ENCODE peak calls at places on chromosomes 6 and 20, in four cellular contexts. D is breast epithelium, Y is testis, C is uterus. W is an unnamed sample.

GRCh38 chr6:20024316-20024673 is 187.1 kb downstream of the ID4 start:
- DNase-seq in D (no peak), Y (no peak), C (no peak), W (no peak)

GRCh38 chr20:36528875-36529425 is 12.4 kb upstream of the MYL9 start:
- DNase-seq in D (no peak), Y (no peak), C (no peak), W (no peak)

GRCh38 chr6:169087436-169088046 is 166.1 kb downstream of the THBS2 start:
- DNase-seq in D (no peak), Y (no peak), C (no peak), W (no peak)

GRCh38 chr6:113500221-113500620 is 356.9 kb upstream of the MARCKS start:
- DNase-seq in D (no peak), Y (no peak), C (no peak), W (peak; percentile 8)

GRCh38 chr20:8757146-8757545 is 311.7 kb upstream of the PLCB4 start:
- DNase-seq in D (no peak), Y (no peak), C (no peak), W (peak; percentile 97)

GRCh38 chr6:106146852-106147351 is 60.8 kb downstream of the PRDM1 start:
- DNase-seq in D (no peak), Y (no peak), C (no peak), W (peak; percentile 49)

GRCh38 chr20:38180781-38181180 is 15.7 kb upstream of the TGM2 start:
- DNase-seq in D (no peak), Y (no peak), C (peak; percentile 9), W (no peak)

GRCh38 chr6:3382399-3383279 is 74.2 kb downstream of the SLC22A23 start:
- DNase-seq in D (no peak), Y (no peak), C (no peak), W (peak; percentile 59)

GRCh38 chr6:100370265-100370664 is 94.5 kb downstream of the SIM1 start:
- DNase-seq in D (no peak), Y (no peak), C (no peak), W (peak; percentile 21)

GRCh38 chr6:10526156-10526555 is 5.0 kb downstream of the GCNT2 start:
- DNase-seq in D (no peak), Y (no peak), C (no peak), W (no peak)

GRCh38 chr20:34396408-34396807 is 33.3 kb downstream of the ITCH start:
- DNase-seq in D (no peak), Y (no peak), C (no peak), W (no peak)

GRCh38 chr20:10532351-10532750 is 97.2 kb downstream of the SLX4IP start:
- DNase-seq in D (no peak), Y (no peak), C (no peak), W (no peak)

GRCh38 chr6:79077680-79078056 is 386 bp downstream of the PHIP start:
- DNase-seq in D (peak; percentile 51), Y (no peak), C (no peak), W (no peak)

GRCh38 chr6:2633763-2634150 is 117.0 kb downstream of the MYLK4 start:
- DNase-seq in D (no peak), Y (no peak), C (no peak), W (no peak)

GRCh38 chr6:139173172-139173571 is 38.3 kb downstream of the HECA start:
- DNase-seq in D (no peak), Y (no peak), C (no peak), W (peak; percentile 39)

GRCh38 chr20:61951695-61952533 is 113.8 kb downstream of the TAF4 start:
- DNase-seq in D (peak; percentile 24), Y (peak; percentile 37), C (no peak), W (peak; percentile 20)

GRCh38 chr6:110620065-110620464 is 143.7 kb upstream of the SLC22A16 start:
- DNase-seq in D (no peak), Y (no peak), C (no peak), W (no peak)

GRCh38 chr6:41636803-41637178 is 1.5 kb upstream of the MDFI start:
- DNase-seq in D (peak; percentile 85), Y (no peak), C (no peak), W (no peak)

GRCh38 chr6:170405311-170405975 is 98.9 kb downstream of the FAM120B start:
- DNase-seq in D (no peak), Y (no peak), C (no peak), W (peak; percentile 95)

GRCh38 chr20:40471261-40471629 is 217.8 kb downstream of the MAFB start:
- DNase-seq in D (no peak), Y (peak; percentile 17), C (no peak), W (peak; percentile 27)
- TF ChIP-seq CTCF in D (no peak), Y (no peak), C (no peak), W (peak; percentile 25)

GRCh38 chr6:152636675-152637421 is at the start of gene SYNE1:
- DNase-seq in D (no peak), Y (peak; percentile 47), C (peak; percentile 56), W (no peak)
- H3K4me3 ChIP-seq in D (peak within 1 kb of the TSS; percentile 59), Y (peak within 1 kb of the TSS; percentile 57), C (peak within 1 kb of the TSS; percentile 68), W (peak within 1 kb of the TSS; percentile 60)

DNA sequence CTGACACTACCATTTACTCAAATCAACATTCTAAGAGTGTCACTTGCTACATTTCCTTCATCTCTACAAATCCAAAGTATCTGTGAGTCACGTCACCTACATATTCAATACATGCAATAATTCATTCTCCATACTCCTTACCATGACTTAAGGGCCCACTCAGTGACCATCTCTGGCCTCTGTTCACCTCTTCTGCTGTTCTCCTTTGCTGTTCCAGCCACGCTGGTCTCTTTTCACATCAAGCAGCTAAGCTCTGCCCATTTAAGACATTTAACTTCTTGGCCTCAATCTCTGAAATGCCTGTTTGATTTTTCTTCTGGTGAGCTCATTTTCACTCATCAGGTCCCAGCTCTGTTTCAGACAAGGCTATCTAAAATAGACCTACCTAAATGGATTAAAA is 46.5 kb downstream of the HFE start:
- DNase-seq in D (no peak), Y (no peak), C (no peak), W (no peak)
- TF ChIP-seq CTCF in D (no peak), Y (no peak), C (no peak), W (no peak)

GRCh38 chr6:136920858-136921520 is 1.1 kb upstream of the SLC35D3 start:
- DNase-seq in D (no peak), Y (no peak), C (no peak), W (peak; percentile 16)
- H3K4me3 ChIP-seq in D (peak overlapping the region; percentile 57), Y (peak overlapping the region; percentile 42), C (peak overlapping the region; percentile 32), W (peak overlapping the region; percentile 35)

GRCh38 chr6:125191916-125192609 is 38.5 kb downstream of the TPD52L1 start:
- DNase-seq in D (peak; percentile 57), Y (peak; percentile 77), C (peak; percentile 27), W (peak; percentile 89)

GRCh38 chr6:125194980-125195379 is 41.4 kb downstream of the TPD52L1 start:
- DNase-seq in D (no peak), Y (no peak), C (no peak), W (no peak)

GRCh38 chr6:125190667-125191066 is 37.1 kb downstream of the TPD52L1 start:
- DNase-seq in D (no peak), Y (no peak), C (no peak), W (no peak)

GRCh38 chr6:125193208-125193607 is 39.6 kb downstream of the TPD52L1 start:
- DNase-seq in D (no peak), Y (no peak), C (no peak), W (no peak)

GRCh38 chr6:125192610-125192930 is 39.0 kb downstream of the TPD52L1 start:
- DNase-seq in D (no peak), Y (no peak), C (no peak), W (no peak)
- TF ChIP-seq CTCF in D (no peak), Y (no peak), C (no peak), W (no peak)

GRCh38 chr6:37047421-37047931 is 42.0 kb downstream of the FGD2 start:
- DNase-seq in D (no peak), Y (no peak), C (no peak), W (no peak)

GRCh38 chr6:37047933-37048850 is 42.7 kb downstream of the FGD2 start:
- DNase-seq in D (no peak), Y (no peak), C (no peak), W (no peak)

GRCh38 chr6:37049735-37049989 is 44.2 kb downstream of the FGD2 start:
- DNase-seq in D (no peak), Y (no peak), C (no peak), W (no peak)

GRCh38 chr6:37049990-37050853 is 44.8 kb downstream of the FGD2 start:
- DNase-seq in D (no peak), Y (peak; percentile 51), C (no peak), W (no peak)

GRCh38 chr6:37048851-37049734 is 43.6 kb downstream of the FGD2 start:
- DNase-seq in D (no peak), Y (peak; percentile 61), C (peak; percentile 64), W (peak; percentile 90)
- H3K4me3 ChIP-seq in D (no peak overlapping the region), Y (no peak overlapping the region), C (no peak overlapping the region), W (no peak overlapping the region)

DNA sequence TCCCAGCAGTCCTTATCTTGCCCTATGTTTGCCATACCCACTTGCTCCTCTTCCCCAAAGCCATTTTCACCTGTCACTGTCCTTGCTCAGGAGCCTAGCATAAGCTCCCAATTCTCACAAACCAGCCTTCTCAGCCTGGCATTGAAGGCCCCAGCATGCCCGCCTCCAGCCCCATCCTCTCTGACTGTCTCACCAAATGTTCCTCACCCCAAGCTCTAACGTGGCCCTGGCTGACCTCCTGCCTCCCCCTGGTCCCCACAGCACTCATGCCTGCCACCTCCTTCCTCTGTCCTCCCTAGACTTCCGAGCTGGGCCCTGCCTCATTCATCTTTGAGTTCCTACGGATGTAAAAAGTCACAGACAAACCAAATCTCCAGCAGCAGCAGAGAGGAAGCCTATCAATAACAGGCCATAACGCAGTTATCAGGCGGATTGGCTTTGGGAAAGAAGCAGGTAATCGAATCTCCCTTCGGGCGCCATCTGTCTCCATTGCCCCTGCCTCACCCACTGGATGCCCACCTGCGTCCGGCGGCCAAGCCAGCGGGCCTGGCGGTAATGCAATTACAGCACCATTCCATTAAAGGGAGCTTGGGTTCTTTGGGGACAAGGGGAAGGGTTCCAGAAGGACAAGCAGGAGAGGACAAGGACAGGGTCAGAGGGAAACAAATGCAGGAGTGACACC is 104.4 kb downstream of the MRPL14 start:
- DNase-seq in D (no peak), Y (no peak), C (peak; percentile 12), W (no peak)
- TF ChIP-seq CTCF in D (no peak), Y (no peak), C (no peak), W (no peak)

GRCh38 chr20:19783966-19784401 is 25.9 kb downstream of the RIN2 start:
- DNase-seq in D (peak; percentile 89), Y (peak; percentile 28), C (no peak), W (no peak)

GRCh38 chr20:19785173-19785799 is 27.2 kb downstream of the RIN2 start:
- DNase-seq in D (no peak), Y (no peak), C (no peak), W (peak; percentile 61)

GRCh38 chr20:19786311-19786710 is 28.3 kb downstream of the RIN2 start:
- DNase-seq in D (no peak), Y (no peak), C (no peak), W (peak; percentile 93)

GRCh38 chr20:19785886-19786285 is 27.8 kb downstream of the RIN2 start:
- DNase-seq in D (no peak), Y (no peak), C (no peak), W (no peak)

GRCh38 chr20:19784511-19785172 is 26.6 kb downstream of the RIN2 start:
- DNase-seq in D (peak; percentile 59), Y (peak; percentile 72), C (peak; percentile 35), W (peak; percentile 89)
- H3K4me3 ChIP-seq in D (no peak overlapping the region), Y (no peak overlapping the region), C (no peak overlapping the region), W (no peak overlapping the region)